ENCODE peak calls at places on chromosomes 11 and 22, in ten cellular contexts. One of them, this sample, is unnamed.

GRCh38 chr11:12827929-12828812 is 153.9 kb downstream of the TEAD1 start:
- DNase-seq in activated CD4-positive, alpha-beta T cell treated with anti-CD3 and anti-CD28 coated beads, Interleukin-2, amount 10 ng/mL, durations not matched to agents 7 days and 5 days: no peak
- DNase-seq in H54: peak; percentile 25
- DNase-seq in GDM1: no peak
- DNase-seq in upper lobe of right lung: no peak
- DNase-seq in EH: peak; percentile 84
- DNase-seq in T-helper 2 cell: no peak
- DNase-seq in RPMI7951: peak; percentile 83
- DNase-seq in stimulated activated naive CD4-positive, alpha-beta T cell treated with Interleukin-2 at 50 U/mL for 16 hours: no peak
- DNase-seq in lung: no peak
- DNase-seq in this sample: peak; percentile 81

GRCh38 chr11:28704801-28705200 is 596.6 kb downstream of the METTL15 start:
- DNase-seq in activated CD4-positive, alpha-beta T cell treated with anti-CD3 and anti-CD28 coated beads, Interleukin-2, amount 10 ng/mL, durations not matched to agents 7 days and 5 days: no peak
- DNase-seq in H54: no peak
- DNase-seq in GDM1: no peak
- DNase-seq in upper lobe of right lung: no peak
- DNase-seq in EH: no peak
- DNase-seq in T-helper 2 cell: no peak
- DNase-seq in RPMI7951: no peak
- DNase-seq in stimulated activated naive CD4-positive, alpha-beta T cell treated with Interleukin-2 at 50 U/mL for 16 hours: no peak
- DNase-seq in lung: no peak
- DNase-seq in this sample: no peak

GRCh38 chr11:34240150-34240494 is 117.7 kb downstream of the ABTB2 start:
- DNase-seq in activated CD4-positive, alpha-beta T cell treated with anti-CD3 and anti-CD28 coated beads, Interleukin-2, amount 10 ng/mL, durations not matched to agents 7 days and 5 days: no peak
- DNase-seq in H54: no peak
- DNase-seq in GDM1: no peak
- DNase-seq in upper lobe of right lung: no peak
- DNase-seq in EH: no peak
- DNase-seq in T-helper 2 cell: no peak
- DNase-seq in RPMI7951: no peak
- DNase-seq in stimulated activated naive CD4-positive, alpha-beta T cell treated with Interleukin-2 at 50 U/mL for 16 hours: no peak
- DNase-seq in lung: no peak
- DNase-seq in this sample: no peak

GRCh38 chr22:27120036-27120435 is 462.6 kb downstream of the MIAT start:
- DNase-seq in activated CD4-positive, alpha-beta T cell treated with anti-CD3 and anti-CD28 coated beads, Interleukin-2, amount 10 ng/mL, durations not matched to agents 7 days and 5 days: no peak
- DNase-seq in H54: no peak
- DNase-seq in GDM1: no peak
- DNase-seq in upper lobe of right lung: no peak
- DNase-seq in EH: no peak
- DNase-seq in T-helper 2 cell: no peak
- DNase-seq in RPMI7951: no peak
- DNase-seq in stimulated activated naive CD4-positive, alpha-beta T cell treated with Interleukin-2 at 50 U/mL for 16 hours: no peak
- DNase-seq in lung: no peak
- DNase-seq in this sample: no peak

GRCh38 chr11:87038235-87038960 is 664 bp downstream of the TMEM135 start:
- DNase-seq in activated CD4-positive, alpha-beta T cell treated with anti-CD3 and anti-CD28 coated beads, Interleukin-2, amount 10 ng/mL, durations not matched to agents 7 days and 5 days: no peak
- DNase-seq in H54: no peak
- DNase-seq in GDM1: no peak
- DNase-seq in upper lobe of right lung: no peak
- DNase-seq in EH: peak; percentile 12
- DNase-seq in T-helper 2 cell: no peak
- DNase-seq in RPMI7951: no peak
- DNase-seq in stimulated activated naive CD4-positive, alpha-beta T cell treated with Interleukin-2 at 50 U/mL for 16 hours: no peak
- DNase-seq in lung: no peak
- DNase-seq in this sample: no peak

GRCh38 chr11:79219186-79220045 is 221.4 kb downstream of the TENM4 start:
- DNase-seq in activated CD4-positive, alpha-beta T cell treated with anti-CD3 and anti-CD28 coated beads, Interleukin-2, amount 10 ng/mL, durations not matched to agents 7 days and 5 days: no peak
- DNase-seq in H54: no peak
- DNase-seq in GDM1: no peak
- DNase-seq in upper lobe of right lung: no peak
- DNase-seq in EH: no peak
- DNase-seq in T-helper 2 cell: no peak
- DNase-seq in RPMI7951: peak; percentile 58
- DNase-seq in stimulated activated naive CD4-positive, alpha-beta T cell treated with Interleukin-2 at 50 U/mL for 16 hours: no peak
- DNase-seq in lung: no peak
- DNase-seq in this sample: peak; percentile 58

GRCh38 chr22:17430298-17430900 is 61.1 kb downstream of the CECR2 start:
- DNase-seq in activated CD4-positive, alpha-beta T cell treated with anti-CD3 and anti-CD28 coated beads, Interleukin-2, amount 10 ng/mL, durations not matched to agents 7 days and 5 days: no peak
- DNase-seq in H54: no peak
- DNase-seq in GDM1: no peak
- DNase-seq in upper lobe of right lung: no peak
- DNase-seq in EH: no peak
- DNase-seq in T-helper 2 cell: no peak
- DNase-seq in RPMI7951: no peak
- DNase-seq in stimulated activated naive CD4-positive, alpha-beta T cell treated with Interleukin-2 at 50 U/mL for 16 hours: no peak
- DNase-seq in lung: no peak
- DNase-seq in this sample: peak; percentile 82

GRCh38 chr11:62708423-62709261 is 1.2 kb downstream of the GNG3 start:
- DNase-seq in activated CD4-positive, alpha-beta T cell treated with anti-CD3 and anti-CD28 coated beads, Interleukin-2, amount 10 ng/mL, durations not matched to agents 7 days and 5 days: peak; percentile 60
- DNase-seq in H54: no peak
- DNase-seq in GDM1: no peak
- DNase-seq in upper lobe of right lung: peak; percentile 74
- DNase-seq in EH: no peak
- DNase-seq in T-helper 2 cell: peak; percentile 39
- DNase-seq in RPMI7951: no peak
- DNase-seq in stimulated activated naive CD4-positive, alpha-beta T cell treated with Interleukin-2 at 50 U/mL for 16 hours: peak; percentile 30
- DNase-seq in lung: no peak
- DNase-seq in this sample: no peak

GRCh38 chr11:44728491-44728910 is 1.7 kb downstream of the TSPAN18 start:
- DNase-seq in activated CD4-positive, alpha-beta T cell treated with anti-CD3 and anti-CD28 coated beads, Interleukin-2, amount 10 ng/mL, durations not matched to agents 7 days and 5 days: no peak
- DNase-seq in H54: no peak
- DNase-seq in GDM1: no peak
- DNase-seq in upper lobe of right lung: no peak
- DNase-seq in EH: no peak
- DNase-seq in T-helper 2 cell: no peak
- DNase-seq in RPMI7951: no peak
- DNase-seq in stimulated activated naive CD4-positive, alpha-beta T cell treated with Interleukin-2 at 50 U/mL for 16 hours: no peak
- DNase-seq in lung: no peak
- DNase-seq in this sample: no peak

GRCh38 chr22:37051629-37052385 is at the start of gene KCTD17:
- DNase-seq in activated CD4-positive, alpha-beta T cell treated with anti-CD3 and anti-CD28 coated beads, Interleukin-2, amount 10 ng/mL, durations not matched to agents 7 days and 5 days: peak; percentile 78
- DNase-seq in H54: peak; percentile 86
- DNase-seq in GDM1: peak; percentile 59
- DNase-seq in upper lobe of right lung: peak; percentile 89
- DNase-seq in EH: peak; percentile 78
- DNase-seq in T-helper 2 cell: peak; percentile 68
- DNase-seq in RPMI7951: peak; percentile 64
- DNase-seq in stimulated activated naive CD4-positive, alpha-beta T cell treated with Interleukin-2 at 50 U/mL for 16 hours: peak; percentile 71
- DNase-seq in lung: peak; percentile 50
- DNase-seq in this sample: peak; percentile 54